ENCODE peak calls at places on chromosome 11, in seven cellular contexts. L is IMR-90; K is hepatocyte; J is GM23248; Z is CD4-positive, CD25-positive, alpha-beta regulatory T cell; A is gastrocnemius medialis; Q is fibroblast of lung. S is an unnamed sample.

GRCh38 chr11:1920909-1921575 is 1.5 kb downstream of the TNNT3 start:
- DNase-seq in L (no peak), K (no peak), J (no peak), Z (no peak), A (peak), Q (no peak), S (no peak)

GRCh38 chr11:112012877-112013276 is 12.3 kb upstream of the DLAT start:
- DNase-seq in L (peak), K (peak), J (peak), Z (no peak), A (no peak), Q (peak), S (peak)

GRCh38 chr11:99452076-99452475 is 431.3 kb downstream of the CNTN5 start:
- DNase-seq in L (no peak), K (no peak), J (no peak), Z (no peak), A (no peak), Q (no peak), S (no peak)

GRCh38 chr11:93895106-93895862 is 44.9 kb upstream of the VSTM5 start:
- DNase-seq in L (peak), K (peak), J (peak), Z (peak), A (no peak), Q (peak), S (peak)

GRCh38 chr11:85541683-85542082 is 85.5 kb downstream of the DLG2 start:
- DNase-seq in L (no peak), K (no peak), J (no peak), Z (no peak), A (no peak), Q (no peak), S (no peak)

GRCh38 chr11:111402411-111402810 is 23.3 kb upstream of the POU2AF1 start:
- DNase-seq in L (no peak), K (no peak), J (no peak), Z (no peak), A (no peak), Q (no peak), S (no peak)

GRCh38 chr11:66619080-66619554 is 2.7 kb downstream of the RBM14 start:
- DNase-seq in L (peak), K (peak), J (peak), Z (peak), A (no peak), Q (peak), S (peak)

GRCh38 chr11:32056445-32056844 is 34.4 kb upstream of the RCN1 start:
- DNase-seq in L (no peak), K (no peak), J (peak), Z (no peak), A (no peak), Q (peak), S (no peak)

GRCh38 chr11:110349109-110349996 is 52.9 kb upstream of the RDX start:
- DNase-seq in L (no peak), K (no peak), J (no peak), Z (peak), A (no peak), Q (peak), S (no peak)

GRCh38 chr11:68773521-68774187 is 22.3 kb upstream of the TESMIN start:
- DNase-seq in L (peak), K (peak), J (no peak), Z (no peak), A (no peak), Q (peak), S (peak)

GRCh38 chr11:59746111-59746510 is 9.1 kb upstream of the STX3 start:
- DNase-seq in L (no peak), K (no peak), J (no peak), Z (no peak), A (no peak), Q (no peak), S (no peak)

GRCh38 chr11:41784513-41785335 is 325.3 kb upstream of the LRRC4C start:
- DNase-seq in L (no peak), K (peak), J (no peak), Z (no peak), A (no peak), Q (peak), S (no peak)

GRCh38 chr11:67304511-67305113 is 1.3 kb downstream of the SSH3 start:
- DNase-seq in L (no peak), K (peak), J (no peak), Z (no peak), A (no peak), Q (no peak), S (no peak)

GRCh38 chr11:122162095-122162494 is 46.1 kb upstream of the BLID start:
- DNase-seq in L (no peak), K (no peak), J (peak), Z (no peak), A (no peak), Q (no peak), S (no peak)

GRCh38 chr11:117734596-117734995 is 62.4 kb downstream of the DSCAML1 start:
- DNase-seq in L (no peak), K (no peak), J (no peak), Z (no peak), A (no peak), Q (no peak), S (no peak)

GRCh38 chr11:1278766-1279673 is 30.4 kb downstream of the TOLLIP start:
- DNase-seq in L (no peak), K (no peak), J (no peak), Z (no peak), A (no peak), Q (no peak), S (no peak)

GRCh38 chr11:128208329-128209220 is 378.8 kb downstream of the ETS1 start:
- DNase-seq in L (peak), K (no peak), J (peak), Z (no peak), A (no peak), Q (peak), S (peak)

GRCh38 chr11:119206512-119207299 is 567 bp downstream of the CBL start:
- DNase-seq in L (no peak), K (peak), J (peak), Z (peak), A (peak), Q (peak), S (peak)

GRCh38 chr11:9153651-9154050 is 62.3 kb upstream of the SCUBE2 start:
- DNase-seq in L (no peak), K (no peak), J (no peak), Z (no peak), A (no peak), Q (no peak), S (no peak)

GRCh38 chr11:43825217-43825816 is 55.3 kb upstream of the ALKBH3 start:
- DNase-seq in L (peak), K (peak), J (peak), Z (peak), A (no peak), Q (no peak), S (peak)

GRCh38 chr11:115670538-115671200 is 166.5 kb upstream of the CADM1 start:
- DNase-seq in L (no peak), K (no peak), J (no peak), Z (no peak), A (no peak), Q (no peak), S (no peak)

GRCh38 chr11:66172146-66172545 is 96.3 kb upstream of the RAB1B start:
- DNase-seq in L (peak), K (peak), J (peak), Z (no peak), A (no peak), Q (peak), S (peak)

GRCh38 chr11:78952866-78953265 is 378.2 kb upstream of the NARS2 start:
- DNase-seq in L (no peak), K (no peak), J (no peak), Z (no peak), A (no peak), Q (no peak), S (no peak)

GRCh38 chr11:72225411-72225951 is 914 bp downstream of the INPPL1 start:
- DNase-seq in L (no peak), K (peak), J (peak), Z (peak), A (no peak), Q (no peak), S (no peak)

GRCh38 chr11:16956538-16957153 is 57.6 kb downstream of the PLEKHA7 start:
- DNase-seq in L (no peak), K (peak), J (no peak), Z (no peak), A (no peak), Q (no peak), S (no peak)

GRCh38 chr11:46353706-46354105 is 6.4 kb downstream of the DGKZ start:
- DNase-seq in L (peak), K (no peak), J (peak), Z (no peak), A (no peak), Q (peak), S (no peak)

GRCh38 chr11:1060410-1060809 is 14.3 kb upstream of the MUC2 start:
- DNase-seq in L (no peak), K (no peak), J (no peak), Z (no peak), A (no peak), Q (no peak), S (no peak)

GRCh38 chr11:13271060-13271693 is 6.4 kb upstream of the BMAL1 start:
- DNase-seq in L (no peak), K (no peak), J (no peak), Z (no peak), A (no peak), Q (no peak), S (no peak)

GRCh38 chr11:12773591-12773990 is 99.4 kb downstream of the TEAD1 start:
- DNase-seq in L (no peak), K (no peak), J (no peak), Z (no peak), A (no peak), Q (no peak), S (no peak)

GRCh38 chr11:64357904-64358535 is 942 bp upstream of the RPS6KA4 start:
- DNase-seq in L (no peak), K (peak), J (peak), Z (peak), A (no peak), Q (peak), S (no peak)

DNA sequence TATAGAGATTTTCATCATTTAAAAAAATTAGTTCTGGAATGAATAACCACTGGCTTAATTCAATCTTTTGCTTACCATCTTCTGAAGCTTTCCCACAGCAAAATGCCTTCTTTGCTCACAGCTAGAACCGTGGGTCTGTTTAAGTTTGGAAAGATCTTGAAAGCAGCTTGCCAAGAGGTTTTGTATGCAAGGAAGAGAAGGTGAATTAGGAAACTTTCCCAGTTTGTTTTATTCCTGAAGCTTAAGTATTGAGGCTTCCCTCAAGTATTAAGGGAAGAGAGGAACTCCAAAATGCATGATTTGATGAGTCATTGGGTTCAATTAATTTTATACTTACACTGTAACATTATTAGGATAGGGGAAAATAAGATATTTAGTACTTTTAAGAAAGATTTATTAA is 1.9 kb upstream of the ARHGEF12 start:
- DNase-seq in L (no peak), K (no peak), J (no peak), Z (no peak), A (no peak), Q (no peak), S (no peak)
- H3K27ac ChIP-seq in L (no peak), K (no peak), J (peak), Z (no peak), A (peak), Q (no peak), S (no peak)

GRCh38 chr11:125348141-125348651 is 147.9 kb downstream of the FEZ1 start:
- DNase-seq in L (no peak), K (no peak), J (no peak), Z (no peak), A (no peak), Q (no peak), S (no peak)

GRCh38 chr11:125345706-125346561 is 150.1 kb downstream of the FEZ1 start:
- DNase-seq in L (peak), K (peak), J (peak), Z (peak), A (peak), Q (peak), S (peak)

GRCh38 chr11:125344846-125345705 is 151.0 kb downstream of the FEZ1 start:
- DNase-seq in L (no peak), K (no peak), J (no peak), Z (no peak), A (no peak), Q (no peak), S (no peak)

GRCh38 chr11:125347261-125347585 is 148.8 kb downstream of the FEZ1 start:
- DNase-seq in L (no peak), K (no peak), J (no peak), Z (no peak), A (no peak), Q (no peak), S (no peak)

GRCh38 chr11:125346565-125347260 is 149.4 kb downstream of the FEZ1 start:
- DNase-seq in L (no peak), K (no peak), J (no peak), Z (no peak), A (no peak), Q (no peak), S (no peak)
- H3K27ac ChIP-seq in L (no peak), K (peak), J (no peak), Z (no peak), A (peak), Q (no peak), S (peak)

GRCh38 chr11:11536650-11537049 is 85.2 kb downstream of the GALNT18 start:
- DNase-seq in L (no peak), K (no peak), J (no peak), Z (no peak), A (no peak), Q (no peak), S (no peak)

GRCh38 chr11:11538277-11538960 is 83.4 kb downstream of the GALNT18 start:
- DNase-seq in L (no peak), K (peak), J (no peak), Z (no peak), A (no peak), Q (no peak), S (no peak)

GRCh38 chr11:11535611-11536010 is 86.2 kb downstream of the GALNT18 start:
- DNase-seq in L (no peak), K (no peak), J (no peak), Z (no peak), A (no peak), Q (no peak), S (no peak)

GRCh38 chr11:11537871-11538270 is 83.9 kb downstream of the GALNT18 start:
- DNase-seq in L (no peak), K (no peak), J (no peak), Z (no peak), A (no peak), Q (no peak), S (no peak)

GRCh38 chr11:11537372-11537771 is 84.4 kb downstream of the GALNT18 start:
- DNase-seq in L (no peak), K (no peak), J (no peak), Z (no peak), A (no peak), Q (no peak), S (no peak)
- H3K27ac ChIP-seq in L (no peak), K (no peak), J (no peak), Z (no peak), A (peak), Q (no peak), S (no peak)

GRCh38 chr11:6745465-6746015 is 26.2 kb downstream of the OR2AG2 start:
- DNase-seq in L (no peak), K (no peak), J (no peak), Z (peak), A (no peak), Q (no peak), S (no peak)

GRCh38 chr11:6746086-6746618 is 25.6 kb downstream of the OR2AG2 start:
- DNase-seq in L (no peak), K (no peak), J (no peak), Z (peak), A (no peak), Q (no peak), S (no peak)

GRCh38 chr11:6747097-6747662 is 24.6 kb downstream of the OR2AG2 start:
- DNase-seq in L (no peak), K (no peak), J (no peak), Z (no peak), A (no peak), Q (no peak), S (no peak)

GRCh38 chr11:6745018-6745417 is 26.8 kb downstream of the OR2AG2 start:
- DNase-seq in L (no peak), K (no peak), J (no peak), Z (no peak), A (no peak), Q (no peak), S (no peak)

DNA sequence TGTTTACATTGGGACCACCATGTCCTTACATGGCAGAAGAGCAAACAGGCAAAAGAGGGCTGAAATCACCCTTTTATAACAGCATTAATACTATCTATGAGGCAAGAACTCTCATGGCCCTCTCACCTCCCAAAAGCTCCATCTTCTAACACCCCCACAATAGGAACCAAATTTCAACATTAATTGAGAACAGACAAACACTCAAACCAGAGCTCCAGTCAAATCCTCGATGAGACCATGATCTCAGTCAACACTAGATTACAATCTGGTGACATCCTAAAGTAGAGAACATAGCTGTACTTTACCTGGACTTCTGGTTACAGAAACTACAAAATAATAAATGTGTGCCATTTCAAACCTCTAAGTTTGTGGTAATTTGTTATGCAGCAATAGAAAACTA is 25.1 kb downstream of the OR2AG2 start:
- DNase-seq in L (no peak), K (no peak), J (no peak), Z (no peak), A (no peak), Q (no peak), S (no peak)
- H3K27ac ChIP-seq in L (no peak), K (no peak), J (no peak), Z (peak), A (peak), Q (no peak), S (no peak)

GRCh38 chr11:130144721-130145327 is 14.8 kb upstream of the ST14 start:
- DNase-seq in L (peak), K (peak), J (no peak), Z (no peak), A (no peak), Q (no peak), S (no peak)

GRCh38 chr11:130146797-130147196 is 12.8 kb upstream of the ST14 start:
- DNase-seq in L (no peak), K (no peak), J (no peak), Z (peak), A (peak), Q (no peak), S (no peak)

GRCh38 chr11:130145975-130146776 is 13.4 kb upstream of the ST14 start:
- DNase-seq in L (no peak), K (peak), J (peak), Z (no peak), A (no peak), Q (peak), S (no peak)

GRCh38 chr11:130144129-130144528 is 15.5 kb upstream of the ST14 start:
- DNase-seq in L (no peak), K (peak), J (no peak), Z (no peak), A (no peak), Q (no peak), S (no peak)

GRCh38 chr11:130145328-130145812 is 14.2 kb upstream of the ST14 start:
- DNase-seq in L (no peak), K (peak), J (no peak), Z (no peak), A (no peak), Q (no peak), S (no peak)
- H3K27ac ChIP-seq in L (no peak), K (peak), J (no peak), Z (no peak), A (no peak), Q (no peak), S (no peak)

GRCh38 chr11:35579557-35580396 is 38.5 kb upstream of the FJX1 start:
- DNase-seq in L (peak), K (peak), J (peak), Z (no peak), A (no peak), Q (peak), S (peak)
- H3K27ac ChIP-seq in L (peak), K (no peak), J (peak), Z (no peak), A (no peak), Q (peak), S (peak)

GRCh38 chr11:60923800-60924109 is 505 bp upstream of the TMEM132A start:
- DNase-seq in L (no peak), K (no peak), J (no peak), Z (no peak), A (no peak), Q (no peak), S (no peak)

GRCh38 chr11:60923326-60923725 is 934 bp upstream of the TMEM132A start:
- DNase-seq in L (no peak), K (no peak), J (no peak), Z (no peak), A (no peak), Q (no peak), S (no peak)

GRCh38 chr11:60921777-60922335 is 2.4 kb upstream of the TMEM132A start:
- DNase-seq in L (no peak), K (no peak), J (no peak), Z (no peak), A (no peak), Q (no peak), S (no peak)

GRCh38 chr11:60924110-60924905 is at the start of gene TMEM132A:
- DNase-seq in L (peak), K (peak), J (peak), Z (no peak), A (no peak), Q (peak), S (peak)

GRCh38 chr11:60922906-60923305 is 1.4 kb upstream of the TMEM132A start:
- DNase-seq in L (no peak), K (no peak), J (no peak), Z (no peak), A (no peak), Q (no peak), S (no peak)
- H3K27ac ChIP-seq in L (no peak), K (no peak), J (no peak), Z (no peak), A (no peak), Q (no peak), S (no peak)

GRCh38 chr11:36075053-36075452 is 131.2 kb downstream of the LDLRAD3 start:
- DNase-seq in L (peak), K (no peak), J (peak), Z (no peak), A (no peak), Q (peak), S (peak)
- H3K27ac ChIP-seq in L (peak), K (no peak), J (peak), Z (no peak), A (peak), Q (peak), S (peak)

GRCh38 chr11:75523811-75524401 is 1.8 kb downstream of the GDPD5 start:
- DNase-seq in L (no peak), K (no peak), J (no peak), Z (no peak), A (no peak), Q (no peak), S (no peak)
- H3K27ac ChIP-seq in L (no peak), K (no peak), J (no peak), Z (peak), A (no peak), Q (no peak), S (no peak)